ENCODE peak calls at places on chromosomes 16 and 17, in four cellular contexts. N, M, R and Y are unnamed samples.

GRCh38 chr16:68732068-68732680 is 4.9 kb upstream of the CDH1 start:
- DNase-seq in R (no peak), M (no peak), N (peak; percentile 90), Y (peak; percentile 6)

GRCh38 chr16:4760221-4760910 is 6.6 kb downstream of the ZNF500 start:
- DNase-seq in M (no peak), N (no peak), R (no peak), Y (no peak)

GRCh38 chr17:5837055-5837491 is 233.1 kb upstream of the WSCD1 start:
- DNase-seq in M (no peak), R (no peak), N (no peak), Y (peak; percentile 10)

GRCh38 chr17:38420518-38420917 is 7.7 kb upstream of the ARHGAP23 start:
- DNase-seq in R (no peak), N (no peak), M (no peak), Y (peak; percentile 61)

GRCh38 chr17:75843577-75844529 is at the start of gene UNC13D:
- DNase-seq in R (no peak), M (peak; percentile 93), N (peak; percentile 25), Y (no peak)

GRCh38 chr17:7967751-7968150 is 34.7 kb upstream of the GUCY2D start:
- DNase-seq in R (no peak), N (no peak), M (no peak), Y (no peak)

GRCh38 chr16:14302399-14303181 is 231.5 kb downstream of the MRTFB start:
- DNase-seq in R (peak; percentile 34), N (peak; percentile 13), M (peak; percentile 23), Y (peak; percentile 46)

GRCh38 chr16:84931107-84931494 is 80.2 kb downstream of the ZDHHC7 start:
- DNase-seq in M (no peak), R (no peak), N (no peak), Y (no peak)

GRCh38 chr17:50187403-50187735 is 14.1 kb downstream of the COL1A1 start:
- DNase-seq in N (no peak), M (no peak), R (no peak), Y (no peak)

GRCh38 chr17:47208744-47209488 is at the start of gene MYL4:
- DNase-seq in M (no peak), R (no peak), N (peak; percentile 84), Y (peak; percentile 98)

GRCh38 chr16:56789360-56789759 is 59.4 kb downstream of the NUP93 start:
- DNase-seq in R (peak; percentile 16), N (no peak), M (peak; percentile 57), Y (peak; percentile 71)